ENCODE peak calls at places on chromosomes 11 and 22, in ten cellular contexts. E, G, O, X, M, F, P, Q, S and C are unnamed samples.
A peak's percentile ranks its signal among the peaks of the same experiment; 100 is the strongest.

GRCh38 chr22:27851974-27852713 is 50.6 kb upstream of the MN1 start:
- DNase-seq in E (no peak), G (no peak), O (no peak), X (no peak), M (peak; percentile 58), F (no peak), P (no peak), Q (no peak), S (no peak), C (no peak)

GRCh38 chr11:22699388-22699787 is 33.0 kb downstream of the GAS2 start:
- DNase-seq in E (no peak), G (no peak), O (no peak), X (no peak), M (no peak), F (no peak), P (no peak), Q (no peak), S (no peak), C (no peak)

GRCh38 chr11:105269862-105270261 is 130.3 kb upstream of the CARD18 start:
- DNase-seq in E (no peak), G (no peak), O (no peak), X (no peak), M (no peak), F (no peak), P (no peak), Q (no peak), S (no peak), C (no peak)

GRCh38 chr11:30596832-30597231 is 10.7 kb upstream of the MPPED2 start:
- DNase-seq in E (no peak), G (no peak), O (no peak), X (no peak), M (no peak), F (no peak), P (no peak), Q (no peak), S (no peak), C (no peak)

GRCh38 chr22:39997939-39998726 is 3.4 kb downstream of the FAM83F start:
- DNase-seq in E (no peak), G (no peak), O (peak; percentile 95), X (peak; percentile 23), M (peak; percentile 36), F (peak; percentile 35), P (no peak), Q (no peak), S (peak; percentile 79), C (no peak)

GRCh38 chr11:15194671-15195415 is 80.1 kb downstream of the INSC start:
- DNase-seq in E (no peak), G (no peak), O (no peak), X (no peak), M (peak; percentile 82), F (no peak), P (peak; percentile 67), Q (peak; percentile 49), S (no peak), C (no peak)

GRCh38 chr22:49166211-49166610 is 661.5 kb downstream of the BRD1 start:
- DNase-seq in E (no peak), G (no peak), O (no peak), X (no peak), M (no peak), F (no peak), P (no peak), Q (no peak), S (no peak), C (no peak)

GRCh38 chr11:118939412-118939915 is 13.7 kb upstream of the BCL9L start:
- DNase-seq in E (no peak), G (no peak), O (no peak), X (no peak), M (no peak), F (no peak), P (no peak), Q (no peak), S (no peak), C (no peak)

GRCh38 chr22:37363593-37363992 is 63.7 kb downstream of the ELFN2 start:
- DNase-seq in E (no peak), G (no peak), O (no peak), X (no peak), M (no peak), F (no peak), P (no peak), Q (no peak), S (no peak), C (no peak)

GRCh38 chr11:117511483-117511934 is 183.9 kb downstream of the CEP164 start:
- DNase-seq in E (no peak), G (no peak), O (no peak), X (no peak), M (no peak), F (no peak), P (no peak), Q (no peak), S (no peak), C (no peak)

GRCh38 chr11:68312117-68312779 is at the start of gene LRP5:
- DNase-seq in E (no peak), G (no peak), O (no peak), X (no peak), M (peak; percentile 10), F (peak; percentile 36), P (no peak), Q (no peak), S (peak; percentile 59), C (peak; percentile 68)

GRCh38 chr11:19244621-19245020 is 3.9 kb upstream of the E2F8 start:
- DNase-seq in E (no peak), G (no peak), O (peak; percentile 51), X (no peak), M (no peak), F (no peak), P (no peak), Q (no peak), S (no peak), C (no peak)

GRCh38 chr11:2223153-2223794 is 47.1 kb downstream of the ASCL2 start:
- DNase-seq in E (no peak), G (no peak), O (no peak), X (no peak), M (no peak), F (no peak), P (no peak), Q (no peak), S (no peak), C (no peak)

GRCh38 chr11:77806415-77806814 is 14.1 kb downstream of the RSF1 start:
- DNase-seq in E (no peak), G (no peak), O (no peak), X (no peak), M (no peak), F (no peak), P (no peak), Q (no peak), S (no peak), C (no peak)

GRCh38 chr11:115185507-115185906 is 318.7 kb downstream of the CADM1 start:
- DNase-seq in E (no peak), G (no peak), O (no peak), X (no peak), M (no peak), F (no peak), P (no peak), Q (no peak), S (no peak), C (no peak)

GRCh38 chr11:78832226-78832947 is 257.7 kb upstream of the NARS2 start:
- DNase-seq in E (no peak), G (no peak), O (peak; percentile 11), X (peak; percentile 7), M (no peak), F (no peak), P (no peak), Q (no peak), S (no peak), C (no peak)
- TF ChIP-seq CTCF in E (no peak), G (no peak), O (no peak), X (peak; percentile 8), M (no peak), F (no peak), P (peak; percentile 7), Q (no peak), S (no peak), C (no peak)

DNA sequence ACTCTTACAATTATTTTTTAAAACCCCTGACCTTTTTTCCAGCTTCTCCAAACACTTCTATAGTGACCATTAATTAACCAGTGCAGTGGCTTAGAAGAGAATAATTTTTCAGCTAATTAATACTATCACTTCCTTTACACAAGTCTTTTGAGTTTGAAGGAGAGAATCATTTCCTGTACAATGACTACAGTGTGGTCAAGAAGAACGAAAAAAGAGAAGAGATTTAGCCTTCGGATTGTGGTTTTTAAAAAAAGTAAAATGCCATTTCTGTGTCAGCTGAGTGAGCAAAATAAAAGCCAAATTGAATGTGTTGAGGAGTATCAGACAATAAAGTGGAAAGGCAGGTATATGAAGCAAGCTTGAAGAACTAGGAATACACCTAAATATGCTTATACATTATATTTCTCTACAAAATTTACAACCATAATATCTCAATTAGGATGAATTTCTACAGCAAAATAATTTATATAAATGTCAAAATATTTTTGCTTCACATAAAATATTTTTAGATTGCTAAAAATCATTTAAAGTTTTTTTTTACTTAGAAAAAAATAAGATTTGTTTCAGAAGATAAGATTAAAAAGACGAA is 1155.2 kb upstream of the CNTN5 start:
- DNase-seq in E (no peak), G (no peak), O (no peak), X (no peak), M (no peak), F (no peak), P (no peak), Q (no peak), S (no peak), C (no peak)
- TF ChIP-seq CTCF in E (no peak), G (no peak), O (no peak), X (no peak), M (no peak), F (no peak), P (no peak), Q (no peak), S (no peak), C (no peak)

GRCh38 chr11:24511518-24511917 is 14.7 kb downstream of the LUZP2 start:
- DNase-seq in E (no peak), G (no peak), O (no peak), X (no peak), M (no peak), F (no peak), P (no peak), Q (no peak), S (no peak), C (no peak)

GRCh38 chr11:24513837-24514594 is 17.2 kb downstream of the LUZP2 start:
- DNase-seq in E (no peak), G (no peak), O (no peak), X (no peak), M (no peak), F (no peak), P (no peak), Q (no peak), S (no peak), C (peak; percentile 9)

GRCh38 chr11:24509114-24509513 is 12.3 kb downstream of the LUZP2 start:
- DNase-seq in E (no peak), G (no peak), O (no peak), X (no peak), M (peak; percentile 41), F (no peak), P (peak; percentile 25), Q (no peak), S (no peak), C (no peak)
- TF ChIP-seq CTCF in E (no peak), G (no peak), O (peak; percentile 8), X (no peak), M (peak; percentile 57), F (no peak), P (peak; percentile 33), Q (peak; percentile 19), S (no peak), C (no peak)

DNA sequence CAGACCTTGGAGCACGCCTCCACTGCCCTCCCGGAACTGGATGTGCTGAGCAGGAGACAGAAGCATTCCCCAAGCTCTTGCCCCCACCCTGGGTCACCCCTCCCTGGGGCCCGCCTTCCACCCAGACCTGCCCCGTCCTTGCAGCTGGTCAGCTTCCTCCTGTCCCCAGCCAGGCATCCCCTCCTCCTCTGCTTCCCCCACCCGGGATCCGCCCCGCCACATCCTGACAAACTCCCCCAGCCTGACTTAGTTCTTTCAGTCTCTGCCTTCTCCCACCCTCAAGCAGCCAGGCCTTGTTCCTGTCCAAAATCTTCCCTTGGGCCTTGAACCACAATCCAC is 1.1 kb upstream of the PLXNB2 start:
- DNase-seq in E (no peak), G (peak; percentile 88), O (no peak), X (peak; percentile 50), M (peak; percentile 40), F (peak; percentile 92), P (peak; percentile 48), Q (peak; percentile 69), S (peak; percentile 78), C (no peak)
- TF ChIP-seq CTCF in E (no peak), G (no peak), O (no peak), X (no peak), M (no peak), F (no peak), P (no peak), Q (no peak), S (no peak), C (no peak)